ENCODE peak calls at places on chromosomes 3 and 15, in ten cellular contexts. One of them, this sample, is unnamed.

GRCh38 chr15:48090666-48091065 is 30.1 kb upstream of the SLC24A5 start:
- DNase-seq in mucosa of gallbladder: no peak
- DNase-seq in activated CD4-positive, CD25-positive, alpha-beta regulatory T cell treated with anti-CD3 and anti-CD28 coated beads, Interleukin-2, amount 50 U/mL, for 72 hours: no peak
- DNase-seq in GM03348: no peak
- DNase-seq in mesothelial cell of epicardium: no peak
- DNase-seq in astrocyte of the spinal cord: no peak
- DNase-seq in ACHN: no peak
- DNase-seq in stimulated activated CD8-positive, alpha-beta memory T cell treated with anti-CD3 and anti-CD28 coated beads, Interleukin-4, amount 100 ng/mL, for 24 hours: no peak
- DNase-seq in left cardiac atrium: no peak
- DNase-seq in MV-4-11: no peak
- DNase-seq in this sample: no peak

GRCh38 chr15:43104426-43104825 is 1.4 kb downstream of the UBR1 start:
- DNase-seq in mucosa of gallbladder: no peak
- DNase-seq in activated CD4-positive, CD25-positive, alpha-beta regulatory T cell treated with anti-CD3 and anti-CD28 coated beads, Interleukin-2, amount 50 U/mL, for 72 hours: no peak
- DNase-seq in GM03348: no peak
- DNase-seq in mesothelial cell of epicardium: no peak
- DNase-seq in astrocyte of the spinal cord: no peak
- DNase-seq in ACHN: no peak
- DNase-seq in stimulated activated CD8-positive, alpha-beta memory T cell treated with anti-CD3 and anti-CD28 coated beads, Interleukin-4, amount 100 ng/mL, for 24 hours: no peak
- DNase-seq in left cardiac atrium: no peak
- DNase-seq in MV-4-11: no peak
- DNase-seq in this sample: no peak

GRCh38 chr15:69398541-69398940 is 15.6 kb upstream of the KIF23 start:
- DNase-seq in mucosa of gallbladder: no peak
- DNase-seq in activated CD4-positive, CD25-positive, alpha-beta regulatory T cell treated with anti-CD3 and anti-CD28 coated beads, Interleukin-2, amount 50 U/mL, for 72 hours: no peak
- DNase-seq in GM03348: peak; percentile 42
- DNase-seq in mesothelial cell of epicardium: no peak
- DNase-seq in astrocyte of the spinal cord: peak; percentile 38
- DNase-seq in ACHN: no peak
- DNase-seq in stimulated activated CD8-positive, alpha-beta memory T cell treated with anti-CD3 and anti-CD28 coated beads, Interleukin-4, amount 100 ng/mL, for 24 hours: no peak
- DNase-seq in left cardiac atrium: no peak
- DNase-seq in MV-4-11: peak; percentile 42
- DNase-seq in this sample: no peak

GRCh38 chr15:52559583-52559982 is 9.2 kb downstream of the ARPP19 start:
- DNase-seq in mucosa of gallbladder: no peak
- DNase-seq in activated CD4-positive, CD25-positive, alpha-beta regulatory T cell treated with anti-CD3 and anti-CD28 coated beads, Interleukin-2, amount 50 U/mL, for 72 hours: no peak
- DNase-seq in GM03348: peak; percentile 19
- DNase-seq in mesothelial cell of epicardium: no peak
- DNase-seq in astrocyte of the spinal cord: peak; percentile 32
- DNase-seq in ACHN: no peak
- DNase-seq in stimulated activated CD8-positive, alpha-beta memory T cell treated with anti-CD3 and anti-CD28 coated beads, Interleukin-4, amount 100 ng/mL, for 24 hours: peak; percentile 7
- DNase-seq in left cardiac atrium: no peak
- DNase-seq in MV-4-11: no peak
- DNase-seq in this sample: no peak

GRCh38 chr3:112629425-112629824 is 11.5 kb downstream of the CCDC80 start:
- DNase-seq in mucosa of gallbladder: peak; percentile 52
- DNase-seq in activated CD4-positive, CD25-positive, alpha-beta regulatory T cell treated with anti-CD3 and anti-CD28 coated beads, Interleukin-2, amount 50 U/mL, for 72 hours: no peak
- DNase-seq in GM03348: peak; percentile 64
- DNase-seq in mesothelial cell of epicardium: no peak
- DNase-seq in astrocyte of the spinal cord: peak; percentile 92
- DNase-seq in ACHN: peak; percentile 73
- DNase-seq in stimulated activated CD8-positive, alpha-beta memory T cell treated with anti-CD3 and anti-CD28 coated beads, Interleukin-4, amount 100 ng/mL, for 24 hours: no peak
- DNase-seq in left cardiac atrium: peak; percentile 66
- DNase-seq in MV-4-11: peak; percentile 72
- DNase-seq in this sample: peak; percentile 79

GRCh38 chr3:50480471-50480870 is 23.0 kb downstream of the CACNA2D2 start:
- DNase-seq in mucosa of gallbladder: no peak
- DNase-seq in activated CD4-positive, CD25-positive, alpha-beta regulatory T cell treated with anti-CD3 and anti-CD28 coated beads, Interleukin-2, amount 50 U/mL, for 72 hours: no peak
- DNase-seq in GM03348: no peak
- DNase-seq in mesothelial cell of epicardium: no peak
- DNase-seq in astrocyte of the spinal cord: no peak
- DNase-seq in ACHN: no peak
- DNase-seq in stimulated activated CD8-positive, alpha-beta memory T cell treated with anti-CD3 and anti-CD28 coated beads, Interleukin-4, amount 100 ng/mL, for 24 hours: no peak
- DNase-seq in left cardiac atrium: no peak
- DNase-seq in MV-4-11: no peak
- DNase-seq in this sample: no peak

GRCh38 chr15:48720646-48721045 is 75.1 kb upstream of the FBN1 start:
- DNase-seq in mucosa of gallbladder: no peak
- DNase-seq in activated CD4-positive, CD25-positive, alpha-beta regulatory T cell treated with anti-CD3 and anti-CD28 coated beads, Interleukin-2, amount 50 U/mL, for 72 hours: no peak
- DNase-seq in GM03348: peak; percentile 39
- DNase-seq in mesothelial cell of epicardium: no peak
- DNase-seq in astrocyte of the spinal cord: no peak
- DNase-seq in ACHN: no peak
- DNase-seq in stimulated activated CD8-positive, alpha-beta memory T cell treated with anti-CD3 and anti-CD28 coated beads, Interleukin-4, amount 100 ng/mL, for 24 hours: no peak
- DNase-seq in left cardiac atrium: no peak
- DNase-seq in MV-4-11: no peak
- DNase-seq in this sample: no peak

GRCh38 chr3:22245122-22245521 is 494.1 kb upstream of the ZNF385D start:
- DNase-seq in mucosa of gallbladder: peak; percentile 19
- DNase-seq in activated CD4-positive, CD25-positive, alpha-beta regulatory T cell treated with anti-CD3 and anti-CD28 coated beads, Interleukin-2, amount 50 U/mL, for 72 hours: no peak
- DNase-seq in GM03348: peak; percentile 72
- DNase-seq in mesothelial cell of epicardium: no peak
- DNase-seq in astrocyte of the spinal cord: peak; percentile 90
- DNase-seq in ACHN: peak; percentile 1
- DNase-seq in stimulated activated CD8-positive, alpha-beta memory T cell treated with anti-CD3 and anti-CD28 coated beads, Interleukin-4, amount 100 ng/mL, for 24 hours: no peak
- DNase-seq in left cardiac atrium: peak; percentile 19
- DNase-seq in MV-4-11: no peak
- DNase-seq in this sample: no peak

GRCh38 chr15:62431806-62432205 is 266.7 kb upstream of the C2CD4B start:
- DNase-seq in mucosa of gallbladder: no peak
- DNase-seq in activated CD4-positive, CD25-positive, alpha-beta regulatory T cell treated with anti-CD3 and anti-CD28 coated beads, Interleukin-2, amount 50 U/mL, for 72 hours: no peak
- DNase-seq in GM03348: no peak
- DNase-seq in mesothelial cell of epicardium: no peak
- DNase-seq in astrocyte of the spinal cord: no peak
- DNase-seq in ACHN: no peak
- DNase-seq in stimulated activated CD8-positive, alpha-beta memory T cell treated with anti-CD3 and anti-CD28 coated beads, Interleukin-4, amount 100 ng/mL, for 24 hours: no peak
- DNase-seq in left cardiac atrium: no peak
- DNase-seq in MV-4-11: no peak
- DNase-seq in this sample: no peak

GRCh38 chr3:106007512-106007911 is 138.7 kb upstream of the CBLB start:
- DNase-seq in mucosa of gallbladder: no peak
- DNase-seq in activated CD4-positive, CD25-positive, alpha-beta regulatory T cell treated with anti-CD3 and anti-CD28 coated beads, Interleukin-2, amount 50 U/mL, for 72 hours: no peak
- DNase-seq in GM03348: no peak
- DNase-seq in mesothelial cell of epicardium: no peak
- DNase-seq in astrocyte of the spinal cord: no peak
- DNase-seq in ACHN: no peak
- DNase-seq in stimulated activated CD8-positive, alpha-beta memory T cell treated with anti-CD3 and anti-CD28 coated beads, Interleukin-4, amount 100 ng/mL, for 24 hours: no peak
- DNase-seq in left cardiac atrium: no peak
- DNase-seq in MV-4-11: no peak
- DNase-seq in this sample: no peak

GRCh38 chr3:107522510-107523360 is at the start of gene BBX:
- DNase-seq in mucosa of gallbladder: peak; percentile 98
- DNase-seq in activated CD4-positive, CD25-positive, alpha-beta regulatory T cell treated with anti-CD3 and anti-CD28 coated beads, Interleukin-2, amount 50 U/mL, for 72 hours: peak; percentile 92
- DNase-seq in GM03348: peak; percentile 96
- DNase-seq in mesothelial cell of epicardium: peak; percentile 70
- DNase-seq in astrocyte of the spinal cord: peak; percentile 99
- DNase-seq in ACHN: peak; percentile 90
- DNase-seq in stimulated activated CD8-positive, alpha-beta memory T cell treated with anti-CD3 and anti-CD28 coated beads, Interleukin-4, amount 100 ng/mL, for 24 hours: peak; percentile 77
- DNase-seq in left cardiac atrium: peak; percentile 89
- DNase-seq in MV-4-11: peak; percentile 88
- DNase-seq in this sample: peak; percentile 95

GRCh38 chr3:107641572-107642307 is 119.0 kb downstream of the BBX start:
- DNase-seq in mucosa of gallbladder: no peak
- DNase-seq in activated CD4-positive, CD25-positive, alpha-beta regulatory T cell treated with anti-CD3 and anti-CD28 coated beads, Interleukin-2, amount 50 U/mL, for 72 hours: no peak
- DNase-seq in GM03348: peak; percentile 24
- DNase-seq in mesothelial cell of epicardium: no peak
- DNase-seq in astrocyte of the spinal cord: no peak
- DNase-seq in ACHN: no peak
- DNase-seq in stimulated activated CD8-positive, alpha-beta memory T cell treated with anti-CD3 and anti-CD28 coated beads, Interleukin-4, amount 100 ng/mL, for 24 hours: no peak
- DNase-seq in left cardiac atrium: no peak
- DNase-seq in MV-4-11: peak; percentile 24
- DNase-seq in this sample: no peak

GRCh38 chr3:71875461-71875947 is 90.6 kb upstream of the PROK2 start:
- DNase-seq in mucosa of gallbladder: peak; percentile 74
- DNase-seq in activated CD4-positive, CD25-positive, alpha-beta regulatory T cell treated with anti-CD3 and anti-CD28 coated beads, Interleukin-2, amount 50 U/mL, for 72 hours: peak; percentile 80
- DNase-seq in GM03348: peak; percentile 90
- DNase-seq in mesothelial cell of epicardium: peak; percentile 43
- DNase-seq in astrocyte of the spinal cord: peak; percentile 54
- DNase-seq in ACHN: peak; percentile 60
- DNase-seq in stimulated activated CD8-positive, alpha-beta memory T cell treated with anti-CD3 and anti-CD28 coated beads, Interleukin-4, amount 100 ng/mL, for 24 hours: peak; percentile 67
- DNase-seq in left cardiac atrium: peak; percentile 76
- DNase-seq in MV-4-11: peak; percentile 30
- DNase-seq in this sample: peak; percentile 87

GRCh38 chr15:78360426-78360825 is 20.3 kb downstream of the CRABP1 start:
- DNase-seq in mucosa of gallbladder: peak; percentile 43
- DNase-seq in activated CD4-positive, CD25-positive, alpha-beta regulatory T cell treated with anti-CD3 and anti-CD28 coated beads, Interleukin-2, amount 50 U/mL, for 72 hours: no peak
- DNase-seq in GM03348: no peak
- DNase-seq in mesothelial cell of epicardium: no peak
- DNase-seq in astrocyte of the spinal cord: no peak
- DNase-seq in ACHN: no peak
- DNase-seq in stimulated activated CD8-positive, alpha-beta memory T cell treated with anti-CD3 and anti-CD28 coated beads, Interleukin-4, amount 100 ng/mL, for 24 hours: no peak
- DNase-seq in left cardiac atrium: no peak
- DNase-seq in MV-4-11: no peak
- DNase-seq in this sample: no peak

GRCh38 chr15:84685304-84685703 is 27.3 kb upstream of the NMB start:
- DNase-seq in mucosa of gallbladder: no peak
- DNase-seq in activated CD4-positive, CD25-positive, alpha-beta regulatory T cell treated with anti-CD3 and anti-CD28 coated beads, Interleukin-2, amount 50 U/mL, for 72 hours: no peak
- DNase-seq in GM03348: peak; percentile 70
- DNase-seq in mesothelial cell of epicardium: no peak
- DNase-seq in astrocyte of the spinal cord: peak; percentile 84
- DNase-seq in ACHN: no peak
- DNase-seq in stimulated activated CD8-positive, alpha-beta memory T cell treated with anti-CD3 and anti-CD28 coated beads, Interleukin-4, amount 100 ng/mL, for 24 hours: no peak
- DNase-seq in left cardiac atrium: peak; percentile 60
- DNase-seq in MV-4-11: peak; percentile 91
- DNase-seq in this sample: peak; percentile 61

GRCh38 chr3:74122281-74122680 is 492.2 kb downstream of the CNTN3 start:
- DNase-seq in mucosa of gallbladder: no peak
- DNase-seq in activated CD4-positive, CD25-positive, alpha-beta regulatory T cell treated with anti-CD3 and anti-CD28 coated beads, Interleukin-2, amount 50 U/mL, for 72 hours: no peak
- DNase-seq in GM03348: no peak
- DNase-seq in mesothelial cell of epicardium: no peak
- DNase-seq in astrocyte of the spinal cord: peak; percentile 13
- DNase-seq in ACHN: no peak
- DNase-seq in stimulated activated CD8-positive, alpha-beta memory T cell treated with anti-CD3 and anti-CD28 coated beads, Interleukin-4, amount 100 ng/mL, for 24 hours: no peak
- DNase-seq in left cardiac atrium: no peak
- DNase-seq in MV-4-11: no peak
- DNase-seq in this sample: no peak

GRCh38 chr3:136949708-136950107 is 8.1 kb upstream of the IL20RB start:
- DNase-seq in mucosa of gallbladder: no peak
- DNase-seq in activated CD4-positive, CD25-positive, alpha-beta regulatory T cell treated with anti-CD3 and anti-CD28 coated beads, Interleukin-2, amount 50 U/mL, for 72 hours: no peak
- DNase-seq in GM03348: no peak
- DNase-seq in mesothelial cell of epicardium: no peak
- DNase-seq in astrocyte of the spinal cord: peak; percentile 32
- DNase-seq in ACHN: no peak
- DNase-seq in stimulated activated CD8-positive, alpha-beta memory T cell treated with anti-CD3 and anti-CD28 coated beads, Interleukin-4, amount 100 ng/mL, for 24 hours: no peak
- DNase-seq in left cardiac atrium: no peak
- DNase-seq in MV-4-11: no peak
- DNase-seq in this sample: no peak

GRCh38 chr3:138408751-138409161 is 25.7 kb upstream of the ESYT3 start:
- DNase-seq in mucosa of gallbladder: no peak
- DNase-seq in activated CD4-positive, CD25-positive, alpha-beta regulatory T cell treated with anti-CD3 and anti-CD28 coated beads, Interleukin-2, amount 50 U/mL, for 72 hours: no peak
- DNase-seq in GM03348: no peak
- DNase-seq in mesothelial cell of epicardium: no peak
- DNase-seq in astrocyte of the spinal cord: no peak
- DNase-seq in ACHN: no peak
- DNase-seq in stimulated activated CD8-positive, alpha-beta memory T cell treated with anti-CD3 and anti-CD28 coated beads, Interleukin-4, amount 100 ng/mL, for 24 hours: no peak
- DNase-seq in left cardiac atrium: no peak
- DNase-seq in MV-4-11: no peak
- DNase-seq in this sample: no peak

GRCh38 chr3:72265250-72265649 is 480.3 kb upstream of the PROK2 start:
- DNase-seq in mucosa of gallbladder: no peak
- DNase-seq in activated CD4-positive, CD25-positive, alpha-beta regulatory T cell treated with anti-CD3 and anti-CD28 coated beads, Interleukin-2, amount 50 U/mL, for 72 hours: no peak
- DNase-seq in GM03348: peak; percentile 44
- DNase-seq in mesothelial cell of epicardium: no peak
- DNase-seq in astrocyte of the spinal cord: no peak
- DNase-seq in ACHN: peak; percentile 26
- DNase-seq in stimulated activated CD8-positive, alpha-beta memory T cell treated with anti-CD3 and anti-CD28 coated beads, Interleukin-4, amount 100 ng/mL, for 24 hours: no peak
- DNase-seq in left cardiac atrium: no peak
- DNase-seq in MV-4-11: peak; percentile 26
- DNase-seq in this sample: no peak

GRCh38 chr15:66241886-66242285 is 11.7 kb downstream of the MEGF11 start:
- DNase-seq in mucosa of gallbladder: no peak
- DNase-seq in activated CD4-positive, CD25-positive, alpha-beta regulatory T cell treated with anti-CD3 and anti-CD28 coated beads, Interleukin-2, amount 50 U/mL, for 72 hours: no peak
- DNase-seq in GM03348: no peak
- DNase-seq in mesothelial cell of epicardium: no peak
- DNase-seq in astrocyte of the spinal cord: no peak
- DNase-seq in ACHN: no peak
- DNase-seq in stimulated activated CD8-positive, alpha-beta memory T cell treated with anti-CD3 and anti-CD28 coated beads, Interleukin-4, amount 100 ng/mL, for 24 hours: no peak
- DNase-seq in left cardiac atrium: no peak
- DNase-seq in MV-4-11: no peak
- DNase-seq in this sample: no peak

GRCh38 chr15:25335279-25335678 is 103.5 kb downstream of the UBE3A start:
- DNase-seq in mucosa of gallbladder: no peak
- DNase-seq in activated CD4-positive, CD25-positive, alpha-beta regulatory T cell treated with anti-CD3 and anti-CD28 coated beads, Interleukin-2, amount 50 U/mL, for 72 hours: no peak
- DNase-seq in GM03348: no peak
- DNase-seq in mesothelial cell of epicardium: no peak
- DNase-seq in astrocyte of the spinal cord: no peak
- DNase-seq in ACHN: no peak
- DNase-seq in stimulated activated CD8-positive, alpha-beta memory T cell treated with anti-CD3 and anti-CD28 coated beads, Interleukin-4, amount 100 ng/mL, for 24 hours: no peak
- DNase-seq in left cardiac atrium: no peak
- DNase-seq in MV-4-11: no peak
- DNase-seq in this sample: no peak

GRCh38 chr15:66187271-66187670 is 66.3 kb downstream of the MEGF11 start:
- DNase-seq in mucosa of gallbladder: no peak
- DNase-seq in activated CD4-positive, CD25-positive, alpha-beta regulatory T cell treated with anti-CD3 and anti-CD28 coated beads, Interleukin-2, amount 50 U/mL, for 72 hours: peak; percentile 11
- DNase-seq in GM03348: no peak
- DNase-seq in mesothelial cell of epicardium: no peak
- DNase-seq in astrocyte of the spinal cord: no peak
- DNase-seq in ACHN: no peak
- DNase-seq in stimulated activated CD8-positive, alpha-beta memory T cell treated with anti-CD3 and anti-CD28 coated beads, Interleukin-4, amount 100 ng/mL, for 24 hours: no peak
- DNase-seq in left cardiac atrium: no peak
- DNase-seq in MV-4-11: no peak
- DNase-seq in this sample: no peak